ENCODE peak calls at places on chromosome 21, in eight cellular contexts. D, F, E, G, V, Y, W and Z are unnamed samples.

GRCh38 chr21:44383216-44383615 is 29.8 kb downstream of the TRPM2 start:
- DNase-seq in D (no peak), F (no peak), E (no peak), G (no peak), V (no peak), Y (no peak), W (no peak), Z (no peak)

GRCh38 chr21:26443867-26444266 is 129.2 kb downstream of the CYYR1 start:
- DNase-seq in D (no peak), F (no peak), E (no peak), G (no peak), V (no peak), Y (no peak), W (no peak), Z (no peak)

GRCh38 chr21:17386498-17386897 is 126.3 kb upstream of the CXADR start:
- DNase-seq in D (no peak), F (no peak), E (no peak), G (no peak), V (no peak), Y (no peak), W (no peak), Z (no peak)

GRCh38 chr21:33948096-33948950 is 32.7 kb upstream of the ATP5PO start:
- DNase-seq in D (peak; percentile 72), F (no peak), E (peak; percentile 67), G (no peak), V (peak; percentile 84), Y (peak; percentile 77), W (peak; percentile 40), Z (peak; percentile 71)

GRCh38 chr21:42568377-42568776 is 54.7 kb downstream of the SLC37A1 start:
- DNase-seq in D (peak; percentile 24), F (no peak), E (peak; percentile 4), G (no peak), V (peak; percentile 12), Y (peak; percentile 7), W (peak; percentile 3), Z (no peak)

GRCh38 chr21:34179204-34179935 is 106.0 kb downstream of the MRPS6 start:
- DNase-seq in D (no peak), F (no peak), E (no peak), G (no peak), V (no peak), Y (no peak), W (no peak), Z (no peak)

GRCh38 chr21:37208741-37209225 is 58.4 kb downstream of the VPS26C start:
- DNase-seq in D (no peak), F (no peak), E (peak; percentile 47), G (no peak), V (peak; percentile 42), Y (no peak), W (no peak), Z (no peak)

GRCh38 chr21:31364265-31364945 is 20.3 kb upstream of the TIAM1 start:
- DNase-seq in D (no peak), F (no peak), E (no peak), G (no peak), V (no peak), Y (no peak), W (no peak), Z (no peak)

GRCh38 chr21:27023186-27023585 is 56.3 kb upstream of the ADAMTS5 start:
- DNase-seq in D (no peak), F (no peak), E (no peak), G (no peak), V (no peak), Y (no peak), W (no peak), Z (no peak)

GRCh38 chr21:17613242-17613676 is 558 bp upstream of the BTG3 start:
- DNase-seq in D (peak; percentile 49), F (no peak), E (peak; percentile 48), G (peak; percentile 64), V (peak; percentile 22), Y (peak; percentile 34), W (peak; percentile 46), Z (peak; percentile 21)

GRCh38 chr21:34705032-34705431 is 36.2 kb downstream of the CLIC6 start:
- DNase-seq in D (no peak), F (no peak), E (no peak), G (no peak), V (no peak), Y (no peak), W (peak; percentile 35), Z (peak; percentile 84)

GRCh38 chr21:36861595-36861883 is 104.9 kb downstream of the HLCS start:
- DNase-seq in D (no peak), F (no peak), E (no peak), G (no peak), V (no peak), Y (no peak), W (no peak), Z (no peak)

GRCh38 chr21:37159053-37159776 is 86.2 kb downstream of the TTC3 start:
- DNase-seq in D (no peak), F (no peak), E (no peak), G (no peak), V (no peak), Y (no peak), W (no peak), Z (no peak)

GRCh38 chr21:42219606-42220137 is 732 bp downstream of the ABCG1 start:
- DNase-seq in D (peak; percentile 31), F (no peak), E (no peak), G (peak; percentile 50), V (peak; percentile 48), Y (peak; percentile 38), W (no peak), Z (no peak)

DNA sequence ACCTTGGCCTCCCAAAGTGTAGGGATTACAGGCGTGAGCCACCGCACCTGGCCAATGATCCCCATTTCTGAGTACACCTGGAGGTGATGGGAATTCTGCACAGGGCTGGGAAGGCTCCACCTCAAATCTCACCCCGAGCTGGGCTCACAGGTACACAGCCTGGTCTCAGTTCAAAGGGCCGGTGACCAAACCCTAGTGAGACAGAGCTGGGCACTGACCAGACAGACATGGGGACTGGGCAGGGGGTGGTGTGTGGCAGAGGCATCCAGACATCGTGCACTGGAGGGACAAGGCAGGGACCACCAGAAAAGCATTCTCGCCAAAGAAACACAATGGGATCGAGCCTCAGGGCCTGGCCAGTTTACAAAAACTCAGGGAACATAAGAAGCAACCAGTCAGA is 17.2 kb downstream of the LSS start:
- DNase-seq in D (no peak), F (no peak), E (no peak), G (peak; percentile 13), V (no peak), Y (no peak), W (no peak), Z (no peak)
- H3K36me3 ChIP-seq in D (peaks cover 48% of the 10 kb centered on the region), F (peaks cover 25% of the 10 kb centered on the region), E (no peaks in the 10 kb centered on the region), G (no peaks in the 10 kb centered on the region), V (no peaks in the 10 kb centered on the region), Y (no peaks in the 10 kb centered on the region), W (no peaks in the 10 kb centered on the region), Z (no peaks in the 10 kb centered on the region)

GRCh38 chr21:32807717-32808380 is 36.3 kb upstream of the PAXBP1 start:
- DNase-seq in D (no peak), F (no peak), E (no peak), G (no peak), V (no peak), Y (peak; percentile 20), W (no peak), Z (no peak)

GRCh38 chr21:32814528-32814927 is 43.0 kb upstream of the PAXBP1 start:
- DNase-seq in D (no peak), F (no peak), E (no peak), G (no peak), V (no peak), Y (no peak), W (no peak), Z (no peak)

GRCh38 chr21:32813265-32813903 is 41.8 kb upstream of the PAXBP1 start:
- DNase-seq in D (no peak), F (no peak), E (peak; percentile 21), G (peak; percentile 50), V (no peak), Y (no peak), W (no peak), Z (no peak)

GRCh38 chr21:32806810-32807386 is 35.3 kb upstream of the PAXBP1 start:
- DNase-seq in D (no peak), F (no peak), E (no peak), G (no peak), V (no peak), Y (no peak), W (no peak), Z (no peak)

DNA sequence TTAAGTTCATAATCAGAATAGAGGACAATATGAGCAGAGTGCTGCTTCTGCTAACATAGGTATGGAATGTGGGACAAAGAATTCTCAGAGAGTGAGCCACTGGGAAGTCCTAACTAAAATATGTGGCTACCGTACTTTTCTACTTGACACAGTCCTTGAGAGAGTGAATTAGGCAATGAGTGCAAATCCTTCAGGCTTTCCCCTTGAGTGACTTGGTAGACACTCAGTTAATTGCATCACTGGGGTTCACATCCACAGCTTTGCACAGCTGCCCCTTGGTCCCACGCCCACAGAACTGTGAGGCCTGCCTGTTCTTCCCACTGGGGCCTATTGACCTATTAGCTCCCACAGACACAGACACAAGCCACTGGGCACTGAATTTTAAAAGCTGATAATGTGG is 40.5 kb upstream of the PAXBP1 start:
- DNase-seq in D (no peak), F (no peak), E (no peak), G (peak; percentile 28), V (no peak), Y (no peak), W (no peak), Z (no peak)
- TF ChIP-seq CTCF in D (no peak), F (no peak), E (no peak), G (no peak), V (no peak), Y (no peak), W (no peak), Z (no peak)

DNA sequence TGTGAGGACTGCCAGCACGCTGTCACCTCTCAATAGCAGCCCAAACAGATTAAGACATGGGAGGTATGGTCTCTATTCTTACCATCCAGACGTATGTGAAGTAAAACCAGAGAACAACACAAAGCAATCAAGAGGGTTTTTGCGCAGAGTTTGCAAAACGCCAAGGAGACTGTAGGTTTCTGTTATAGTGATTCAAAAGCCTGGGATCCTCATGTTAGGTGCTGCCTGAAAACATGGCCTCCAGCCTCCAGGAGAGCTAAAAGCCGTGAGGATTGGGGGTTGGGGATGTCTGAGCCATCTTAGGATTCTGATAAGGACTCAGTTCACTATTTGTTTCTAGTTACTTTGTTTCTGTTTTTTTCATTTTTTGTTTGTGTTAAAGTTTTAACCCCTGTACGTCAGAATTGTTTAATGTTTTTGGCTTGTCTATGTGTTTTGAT is 4.2 kb upstream of the CCT8 start:
- DNase-seq in D (no peak), F (no peak), E (peak; percentile 49), G (no peak), V (peak; percentile 35), Y (no peak), W (no peak), Z (peak; percentile 26)
- TF ChIP-seq POLR2A in D (no peak), F (no peak), E (no peak), G (no peak), V (no peak), Y (no peak), W (no peak), Z (no peak)

GRCh38 chr21:39196310-39196709 is 13.1 kb upstream of the PSMG1 start:
- DNase-seq in D (no peak), F (no peak), E (no peak), G (no peak), V (no peak), Y (no peak), W (no peak), Z (no peak)

GRCh38 chr21:39193380-39193779 is 10.1 kb upstream of the PSMG1 start:
- DNase-seq in D (no peak), F (no peak), E (no peak), G (no peak), V (no peak), Y (no peak), W (no peak), Z (no peak)

GRCh38 chr21:39197448-39197847 is 14.2 kb upstream of the PSMG1 start:
- DNase-seq in D (no peak), F (no peak), E (no peak), G (no peak), V (no peak), Y (no peak), W (no peak), Z (no peak)

GRCh38 chr21:39196838-39197237 is 13.6 kb upstream of the PSMG1 start:
- DNase-seq in D (no peak), F (no peak), E (no peak), G (no peak), V (no peak), Y (no peak), W (no peak), Z (no peak)
- H3K36me3 ChIP-seq in D (peaks cover 38% of the 10 kb centered on the region), F (peaks cover 19% of the 10 kb centered on the region), E (peaks cover 11% of the 10 kb centered on the region), G (no peaks in the 10 kb centered on the region), V (no peaks in the 10 kb centered on the region), Y (no peaks in the 10 kb centered on the region), W (no peaks in the 10 kb centered on the region), Z (no peaks in the 10 kb centered on the region)